ENCODE peak calls at places on chromosomes 12 and 14, in seven cellular contexts. N is neuronal stem cell, Y is IMR-90, H is H9, G is mesendoderm, Q is trophoblast cell, M is mesenchymal stem cell. S is an unnamed sample.

GRCh38 chr12:5013206-5013830 is 30.4 kb upstream of the KCNA5 start:
- DNase-seq in M (no peak), Y (no peak), H (no peak), Q (no peak), G (no peak), N (no peak), S (no peak)

GRCh38 chr12:53231859-53232640 is at the start of gene RARG:
- DNase-seq in Y (no peak), G (peak), H (peak), M (peak), N (no peak), Q (peak), S (no peak)

GRCh38 chr12:93019240-93019910 is 90.3 kb upstream of the EEA1 start:
- DNase-seq in Y (no peak), M (no peak), N (no peak), Q (no peak), H (no peak), G (no peak), S (no peak)

GRCh38 chr12:103884316-103884715 is 43.3 kb upstream of the NT5DC3 start:
- DNase-seq in N (peak), Y (peak), H (no peak), G (peak), M (peak), Q (peak), S (no peak)

GRCh38 chr12:27623645-27624044 is 72.6 kb upstream of the REP15 start:
- DNase-seq in G (no peak), H (no peak), N (no peak), M (peak), Q (peak), Y (peak), S (no peak)

GRCh38 chr14:50875359-50876090 is 3.7 kb downstream of the ABHD12B start:
- DNase-seq in Q (no peak), G (no peak), Y (peak), M (no peak), N (no peak), H (no peak), S (no peak)

GRCh38 chr14:85471156-85471555 is 58.8 kb upstream of the FLRT2 start:
- DNase-seq in M (peak), Q (no peak), H (no peak), Y (peak), N (no peak), G (no peak), S (no peak)

GRCh38 chr12:66688836-66689439 is 10.1 kb upstream of the GRIP1 start:
- DNase-seq in Y (peak), Q (peak), G (peak), H (peak), M (peak), N (peak), S (peak)

GRCh38 chr12:32541754-32542374 is 137.2 kb upstream of the DNM1L start:
- DNase-seq in M (no peak), Q (peak), H (no peak), Y (no peak), N (no peak), G (no peak), S (no peak)

GRCh38 chr14:65153101-65153500 is 50.8 kb upstream of the MAX start:
- DNase-seq in Q (no peak), Y (no peak), H (no peak), M (no peak), N (no peak), G (no peak), S (no peak)

GRCh38 chr12:14260011-14260993 is 105.2 kb upstream of the ATF7IP start:
- DNase-seq in Y (peak), G (peak), M (peak), N (peak), H (peak), Q (peak), S (peak)

GRCh38 chr12:123519151-123520001 is 14.1 kb downstream of the RILPL1 start:
- DNase-seq in Q (peak), G (peak), H (peak), M (peak), Y (peak), N (no peak), S (no peak)

GRCh38 chr14:101894365-101895113 is 69.8 kb upstream of the DYNC1H1 start:
- DNase-seq in Q (no peak), N (no peak), Y (no peak), M (no peak), G (no peak), H (no peak), S (no peak)

GRCh38 chr14:76098047-76098446 is 53.7 kb upstream of the GPATCH2L start:
- DNase-seq in G (no peak), Q (no peak), Y (no peak), H (no peak), N (no peak), M (no peak), S (no peak)

GRCh38 chr12:42767326-42767954 is 177.9 kb upstream of the PRICKLE1 start:
- DNase-seq in N (no peak), H (no peak), Y (no peak), G (no peak), M (no peak), Q (no peak), S (no peak)

GRCh38 chr14:60658909-60659585 is 9.8 kb upstream of the SIX1 start:
- DNase-seq in G (no peak), H (no peak), Y (peak), N (peak), Q (no peak), M (no peak), S (no peak)

GRCh38 chr12:63400746-63401145 is 249.7 kb upstream of the AVPR1A start:
- DNase-seq in N (no peak), G (no peak), Q (no peak), M (no peak), H (no peak), Y (peak), S (no peak)

GRCh38 chr12:50778663-50779590 is 15.0 kb downstream of the ATF1 start:
- DNase-seq in N (no peak), Q (no peak), Y (no peak), G (no peak), H (no peak), M (no peak), S (no peak)

GRCh38 chr12:27914956-27915355 is 57.6 kb downstream of the PTHLH start:
- DNase-seq in Q (no peak), M (no peak), G (no peak), H (no peak), N (no peak), Y (no peak), S (no peak)

GRCh38 chr12:96061864-96062453 is 26.6 kb upstream of the LTA4H start:
- DNase-seq in M (peak), Y (peak), Q (peak), N (peak), G (peak), H (peak), S (peak)

GRCh38 chr12:96063046-96063445 is 27.7 kb upstream of the LTA4H start:
- DNase-seq in G (no peak), M (peak), Q (no peak), H (no peak), Y (peak), N (no peak), S (no peak)

GRCh38 chr12:96068111-96068510 is 32.7 kb upstream of the LTA4H start:
- DNase-seq in Q (no peak), H (no peak), N (no peak), M (no peak), G (no peak), Y (no peak), S (no peak)

GRCh38 chr12:96064266-96064665 is 28.9 kb upstream of the LTA4H start:
- DNase-seq in M (no peak), G (no peak), H (no peak), N (no peak), Y (no peak), Q (no peak), S (no peak)

GRCh38 chr12:96064966-96065365 is 29.6 kb upstream of the LTA4H start:
- DNase-seq in Q (no peak), Y (no peak), M (no peak), G (no peak), N (no peak), H (no peak), S (no peak)
- H3K23ac ChIP-seq in Q (no peak), Y (no peak), M (no peak), G (no peak), N (no peak), H (no peak), S (no peak)

GRCh38 chr12:51873251-51873994 is 14.5 kb upstream of the ANKRD33 start:
- DNase-seq in Y (no peak), G (no peak), M (no peak), N (no peak), Q (no peak), H (no peak), S (no peak)

GRCh38 chr12:51874013-51874412 is 13.9 kb upstream of the ANKRD33 start:
- DNase-seq in Q (no peak), G (no peak), Y (peak), N (no peak), H (no peak), M (no peak), S (no peak)

GRCh38 chr12:51871126-51871525 is 16.8 kb upstream of the ANKRD33 start:
- DNase-seq in G (no peak), M (no peak), N (no peak), Q (no peak), Y (no peak), H (no peak), S (no peak)

GRCh38 chr12:51871918-51872688 is 15.8 kb upstream of the ANKRD33 start:
- DNase-seq in N (no peak), Y (no peak), M (no peak), Q (no peak), G (no peak), H (no peak), S (no peak)

DNA sequence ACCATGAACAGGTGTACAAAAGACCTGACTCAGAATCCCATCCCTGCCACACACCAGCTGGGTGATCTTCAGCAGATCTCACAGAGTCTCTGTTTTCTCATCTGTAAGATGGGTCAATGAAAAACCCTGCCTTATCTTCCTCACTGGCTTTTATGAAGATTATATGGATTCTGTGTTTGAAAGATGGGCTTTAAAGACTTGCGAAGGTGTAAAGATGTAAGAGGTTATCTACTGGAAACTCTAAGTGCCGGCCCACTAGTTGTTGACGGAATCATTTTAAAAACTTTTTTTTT is 15.3 kb upstream of the ANKRD33 start:
- DNase-seq in M (no peak), Q (no peak), N (no peak), H (no peak), Y (no peak), G (no peak), S (no peak)
- H3K23ac ChIP-seq in M (no peak), Q (no peak), N (no peak), H (no peak), Y (no peak), G (no peak), S (no peak)

GRCh38 chr14:52922656-52923055 is 28.2 kb downstream of the FERMT2 start:
- DNase-seq in Q (peak), H (no peak), N (no peak), M (peak), Y (peak), G (no peak), S (no peak)

GRCh38 chr14:52922059-52922458 is 28.8 kb downstream of the FERMT2 start:
- DNase-seq in N (no peak), Y (no peak), Q (no peak), H (no peak), G (peak), M (no peak), S (no peak)

GRCh38 chr14:52929192-52929807 is 21.6 kb downstream of the FERMT2 start:
- DNase-seq in H (no peak), Y (no peak), G (peak), N (no peak), M (no peak), Q (no peak), S (no peak)

GRCh38 chr14:52923902-52924575 is 26.8 kb downstream of the FERMT2 start:
- DNase-seq in N (no peak), H (peak), Y (no peak), G (peak), M (no peak), Q (peak), S (no peak)

GRCh38 chr14:52926994-52927393 is 23.9 kb downstream of the FERMT2 start:
- DNase-seq in G (no peak), N (no peak), M (peak), H (no peak), Y (peak), Q (no peak), S (no peak)
- H3K23ac ChIP-seq in G (no peak), N (no peak), M (no peak), H (no peak), Y (peak), Q (no peak), S (no peak)

GRCh38 chr14:105172476-105172875 is 3.9 kb upstream of the JAG2 start:
- DNase-seq in Q (no peak), H (no peak), N (no peak), G (no peak), M (no peak), Y (no peak), S (no peak)
- H3K23ac ChIP-seq in Q (no peak), H (no peak), N (peak), G (no peak), M (no peak), Y (no peak), S (no peak)

DNA sequence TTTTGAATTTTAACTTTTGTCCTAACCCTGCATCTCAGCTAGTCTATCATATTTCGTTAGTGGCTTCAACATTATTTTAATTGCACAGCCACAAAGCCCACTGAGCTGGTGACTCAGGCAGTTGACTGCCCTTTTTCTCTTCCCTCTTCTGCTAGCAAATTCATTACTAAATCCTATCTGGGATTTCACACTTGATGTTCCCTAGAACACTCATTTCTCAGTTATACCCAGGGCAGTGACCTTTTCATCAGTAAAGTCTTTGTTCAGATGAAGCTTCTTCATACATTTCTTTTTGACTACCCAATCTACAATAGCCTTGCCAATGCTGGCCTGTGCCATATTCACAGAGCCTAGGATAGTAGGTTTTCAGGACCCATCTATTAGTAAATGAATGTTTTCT is 107.0 kb downstream of the ATXN7L3B start:
- DNase-seq in H (no peak), Y (no peak), G (no peak), M (no peak), Q (no peak), N (no peak), S (no peak)
- H3K23ac ChIP-seq in H (no peak), Y (no peak), G (no peak), M (no peak), Q (no peak), N (no peak), S (no peak)

GRCh38 chr12:56411781-56412639 is 37.2 kb downstream of the TIMELESS start:
- DNase-seq in H (no peak), Y (no peak), G (no peak), N (no peak), Q (no peak), M (no peak), S (no peak)

GRCh38 chr12:56420411-56420810 is 28.8 kb downstream of the TIMELESS start:
- DNase-seq in Q (peak), Y (no peak), M (no peak), G (no peak), N (no peak), H (no peak), S (no peak)

GRCh38 chr12:56413392-56413791 is 35.8 kb downstream of the TIMELESS start:
- DNase-seq in Q (no peak), M (no peak), H (peak), Y (no peak), G (no peak), N (no peak), S (no peak)

GRCh38 chr12:56414401-56414800 is 34.8 kb downstream of the TIMELESS start:
- DNase-seq in N (no peak), Y (no peak), G (no peak), M (no peak), H (no peak), Q (no peak), S (no peak)

GRCh38 chr12:56417739-56418138 is 31.5 kb downstream of the TIMELESS start:
- DNase-seq in M (no peak), N (no peak), H (no peak), Y (no peak), G (no peak), Q (no peak), S (no peak)
- H3K23ac ChIP-seq in M (no peak), N (no peak), H (no peak), Y (no peak), G (no peak), Q (no peak), S (no peak)

DNA sequence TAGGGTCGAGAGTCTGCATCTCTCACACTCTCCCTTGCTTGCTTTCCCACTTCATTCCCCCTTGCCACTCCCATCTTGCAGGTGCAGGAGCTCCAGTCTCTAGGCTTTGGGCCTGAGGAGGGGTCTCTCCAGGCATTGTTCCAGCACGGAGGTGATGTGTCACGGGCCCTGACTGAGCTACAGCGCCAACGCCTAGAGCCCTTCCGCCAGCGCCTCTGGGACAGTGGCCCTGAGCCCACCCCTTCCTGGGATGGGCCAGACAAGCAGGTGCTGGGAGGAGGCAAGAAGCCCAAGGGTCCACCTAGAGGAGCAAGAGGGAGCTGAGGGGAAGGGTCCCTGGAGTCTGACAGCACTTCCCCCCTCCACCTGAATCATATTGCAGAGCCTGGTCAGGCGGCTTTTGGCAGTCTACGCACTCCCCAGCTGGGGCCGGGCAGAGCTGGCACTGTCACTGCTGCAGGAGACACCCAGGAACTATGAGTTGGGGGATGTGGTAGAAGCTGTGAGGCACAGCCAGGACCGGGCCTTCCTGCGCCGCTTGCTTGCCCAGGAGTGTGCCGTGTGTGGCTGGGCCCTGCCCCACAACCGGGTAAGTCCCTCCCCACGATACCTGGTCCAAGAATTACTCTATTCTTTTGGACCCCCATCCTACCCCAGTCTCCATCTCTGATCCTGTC is 4.2 kb downstream of the RNF31 start:
- DNase-seq in Q (no peak), H (no peak), N (no peak), M (no peak), G (no peak), Y (no peak), S (no peak)
- H3K23ac ChIP-seq in Q (no peak), H (no peak), N (no peak), M (no peak), G (no peak), Y (no peak), S (no peak)

DNA sequence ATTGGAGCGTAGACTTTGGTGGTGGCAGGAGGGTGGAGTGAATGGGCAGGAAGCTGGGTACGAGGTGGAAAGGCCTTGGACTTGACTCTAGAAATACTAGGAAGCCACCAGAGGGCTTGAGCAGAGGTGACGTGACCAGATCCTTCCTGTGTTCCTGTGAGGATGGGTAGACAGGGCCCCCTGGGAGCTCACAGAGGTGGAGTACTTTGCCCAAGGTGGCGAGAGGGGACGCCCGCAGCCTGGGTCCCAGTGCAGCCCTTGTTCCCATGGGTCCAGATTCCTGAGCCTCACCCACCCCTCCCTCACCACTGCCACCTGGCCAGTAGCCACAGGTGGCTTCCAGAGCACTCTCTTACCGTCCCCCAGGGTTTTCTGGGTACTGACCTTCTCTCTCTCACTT is 89.8 kb downstream of the KIF26A start:
- DNase-seq in M (no peak), Y (no peak), Q (no peak), H (no peak), N (no peak), G (no peak), S (no peak)
- H3K23ac ChIP-seq in M (no peak), Y (no peak), Q (no peak), H (no peak), N (no peak), G (no peak), S (no peak)

S was measured in H1.